ENCODE peak calls at places on chromosomes 3 and 15, in six cellular contexts. U is NCI-H1105 treated with DMSO at 0.1 percent for 48 hours, C is NCI-H2029, O is COR-L47, S is tibial artery, G is fibroblast of mammary gland. H is an unnamed sample.

GRCh38 chr3:155052470-155052869 is 27.6 kb upstream of the MME start:
- DNase-seq in U (no peak), C (no peak), O (no peak), S (no peak), G (no peak), H (no peak)

GRCh38 chr15:81511160-81511559 is 137.1 kb upstream of the TMC3 start:
- DNase-seq in U (no peak), C (no peak), O (no peak), S (no peak), G (peak; percentile 81), H (no peak)

GRCh38 chr3:141308588-141309218 is 59.6 kb upstream of the ZBTB38 start:
- DNase-seq in U (peak; percentile 24), C (peak; percentile 42), O (peak; percentile 83), S (peak; percentile 43), G (peak; percentile 61), H (peak; percentile 50)

GRCh38 chr3:123816673-123817207 is 67.4 kb downstream of the MYLK start:
- DNase-seq in U (no peak), C (no peak), O (no peak), S (no peak), G (peak; percentile 22), H (no peak)

GRCh38 chr3:172905480-172905850 is 154.9 kb downstream of the ECT2 start:
- DNase-seq in U (no peak), C (no peak), O (no peak), S (no peak), G (no peak), H (no peak)

GRCh38 chr15:63145426-63145825 is 11.9 kb downstream of the RPS27L start:
- DNase-seq in U (no peak), C (no peak), O (no peak), S (no peak), G (no peak), H (no peak)

GRCh38 chr15:56496635-56497034 is 31.7 kb upstream of the MNS1 start:
- DNase-seq in U (peak; percentile 68), C (peak; percentile 31), O (peak; percentile 72), S (peak; percentile 23), G (peak; percentile 83), H (no peak)

GRCh38 chr15:67542462-67543347 is at the start of gene MAP2K5:
- DNase-seq in U (peak; percentile 87), C (no peak), O (peak; percentile 81), S (peak; percentile 85), G (peak; percentile 62), H (peak; percentile 87)

GRCh38 chr15:74316116-74316515 is 51.3 kb downstream of the CYP11A1 start:
- DNase-seq in U (no peak), C (no peak), O (no peak), S (no peak), G (no peak), H (no peak)

GRCh38 chr3:150737874-150738679 is 24.9 kb downstream of the SIAH2 start:
- DNase-seq in U (no peak), C (no peak), O (no peak), S (no peak), G (peak; percentile 62), H (no peak)

GRCh38 chr3:9124725-9125124 is 124.7 kb downstream of the SRGAP3 start:
- DNase-seq in U (no peak), C (no peak), O (no peak), S (no peak), G (no peak), H (no peak)

GRCh38 chr3:74217467-74217866 is 397.0 kb downstream of the CNTN3 start:
- DNase-seq in U (no peak), C (no peak), O (no peak), S (no peak), G (no peak), H (no peak)

GRCh38 chr3:110814170-110815007 is 257.2 kb upstream of the NECTIN3 start:
- DNase-seq in U (no peak), C (no peak), O (no peak), S (no peak), G (peak; percentile 85), H (no peak)

GRCh38 chr15:99443768-99444446 is 121.9 kb upstream of the MEF2A start:
- DNase-seq in U (no peak), C (no peak), O (no peak), S (no peak), G (no peak), H (no peak)

GRCh38 chr3:124107074-124107473 is 115.2 kb upstream of the ROPN1 start:
- DNase-seq in U (no peak), C (no peak), O (no peak), S (no peak), G (peak; percentile 21), H (no peak)

GRCh38 chr15:53978248-53978906 is at the start of gene UNC13C:
- DNase-seq in U (peak; percentile 38), C (no peak), O (peak; percentile 14), S (peak; percentile 26), G (no peak), H (peak; percentile 56)

GRCh38 chr3:4752201-4753072 is 226.8 kb upstream of the BHLHE40 start:
- DNase-seq in U (no peak), C (no peak), O (no peak), S (no peak), G (no peak), H (no peak)

GRCh38 chr3:88195951-88196434 is 46.2 kb downstream of the C3orf38 start:
- DNase-seq in U (no peak), C (no peak), O (no peak), S (no peak), G (peak; percentile 56), H (no peak)

GRCh38 chr3:53938645-53939044 is 47.0 kb upstream of the SELENOK start:
- DNase-seq in U (peak; percentile 37), C (peak; percentile 21), O (peak; percentile 14), S (no peak), G (peak; percentile 54), H (peak; percentile 36)

GRCh38 chr15:49471733-49472132 is 48.7 kb downstream of the FGF7 start:
- DNase-seq in U (no peak), C (no peak), O (no peak), S (no peak), G (no peak), H (no peak)

GRCh38 chr15:78370013-78370412 is 29.9 kb downstream of the CRABP1 start:
- DNase-seq in U (no peak), C (no peak), O (no peak), S (no peak), G (no peak), H (no peak)

GRCh38 chr15:72011291-72011940 is 106.5 kb downstream of the MYO9A start:
- DNase-seq in U (no peak), C (no peak), O (no peak), S (no peak), G (no peak), H (no peak)

GRCh38 chr3:64653101-64653500 is 34.7 kb downstream of the ADAMTS9 start:
- DNase-seq in U (no peak), C (no peak), O (no peak), S (no peak), G (no peak), H (no peak)